ENCODE peak calls at places on chromosomes 6 and 20, in seven cellular contexts. D is heart right ventricle, H is neural progenitor cell, X is tibial artery, N is left ventricle myocardium inferior, U is kidney, B is mesendoderm. S is an unnamed sample.
A peak's percentile ranks its signal among the peaks of the same experiment; 100 is the strongest.

GRCh38 chr6:52399511-52400315 is 20.4 kb upstream of the EFHC1 start:
- DNase-seq in H (peak; percentile 77), U (no peak), N (no peak), D (peak; percentile 30), X (no peak), B (peak; percentile 78), S (peak; percentile 70)

GRCh38 chr6:27889628-27890315 is 22.4 kb downstream of the OR2B2 start:
- DNase-seq in N (no peak), D (no peak), X (no peak), B (peak; percentile 81), U (no peak), H (peak; percentile 39), S (no peak)

GRCh38 chr6:85421963-85422362 is 27.9 kb upstream of the NT5E start:
- DNase-seq in U (no peak), B (no peak), D (no peak), X (no peak), H (no peak), N (no peak), S (no peak)

GRCh38 chr20:4956200-4956810 is 45.0 kb downstream of the SLC23A2 start:
- DNase-seq in X (no peak), D (no peak), N (no peak), U (no peak), H (peak; percentile 74), B (peak; percentile 62), S (no peak)

GRCh38 chr20:62003567-62004405 is 61.9 kb downstream of the TAF4 start:
- DNase-seq in X (no peak), D (no peak), N (no peak), B (no peak), U (no peak), H (no peak), S (no peak)

GRCh38 chr6:137271245-137272183 is 52.3 kb upstream of the IFNGR1 start:
- DNase-seq in D (no peak), H (peak; percentile 63), B (peak; percentile 72), N (no peak), U (no peak), X (no peak), S (peak; percentile 65)

GRCh38 chr20:56636701-56637100 is 7.6 kb downstream of the TFAP2C start:
- DNase-seq in B (no peak), H (no peak), X (no peak), D (no peak), U (no peak), N (no peak), S (no peak)

GRCh38 chr6:166619912-166620311 is 7.1 kb downstream of the RPS6KA2 start:
- DNase-seq in B (no peak), N (no peak), U (no peak), X (no peak), H (no peak), D (peak; percentile 31), S (no peak)

GRCh38 chr20:34943808-34944568 is 11.6 kb downstream of the GSS start:
- DNase-seq in X (no peak), D (no peak), N (no peak), U (no peak), B (no peak), H (no peak), S (no peak)

GRCh38 chr20:25285856-25286798 is 38.2 kb downstream of the PYGB start:
- DNase-seq in B (no peak), D (peak; percentile 3), U (peak; percentile 48), H (no peak), X (peak; percentile 8), N (peak; percentile 6), S (no peak)

GRCh38 chr6:84902354-84902928 is 138.0 kb upstream of the TBX18 start:
- DNase-seq in U (no peak), X (no peak), B (no peak), N (no peak), H (no peak), D (no peak), S (no peak)

GRCh38 chr6:39530201-39530759 is 194.9 kb downstream of the KIF6 start:
- DNase-seq in D (no peak), B (peak; percentile 85), U (no peak), H (no peak), X (no peak), N (no peak), S (no peak)

GRCh38 chr20:15760217-15760567 is 813.1 kb downstream of the KIF16B start:
- DNase-seq in D (no peak), H (no peak), B (no peak), X (no peak), N (no peak), U (no peak), S (peak; percentile 51)

GRCh38 chr20:11447371-11448100 is 470.2 kb upstream of the BTBD3 start:
- DNase-seq in D (no peak), B (peak; percentile 78), X (no peak), U (no peak), H (no peak), N (no peak), S (no peak)

GRCh38 chr6:39778581-39779270 is 13.4 kb upstream of the DAAM2 start:
- DNase-seq in U (no peak), B (no peak), X (no peak), N (no peak), H (no peak), D (no peak), S (no peak)

GRCh38 chr6:34170341-34170740 is 24.5 kb upstream of the GRM4 start:
- DNase-seq in X (no peak), D (no peak), U (peak; percentile 11), H (no peak), N (no peak), B (no peak), S (no peak)

GRCh38 chr6:159645659-159646058 is 47.4 kb downstream of the SOD2 start:
- DNase-seq in B (no peak), D (no peak), U (no peak), N (no peak), X (no peak), H (no peak), S (no peak)

GRCh38 chr6:99402458-99402857 is 8.5 kb upstream of the COQ3 start:
- DNase-seq in H (no peak), U (no peak), B (no peak), D (no peak), N (no peak), X (no peak), S (no peak)
- H3K4me1 ChIP-seq in H (no peaks in the 10 kb centered on the region), U (no peaks in the 10 kb centered on the region), B (no peaks in the 10 kb centered on the region), D (no peaks in the 10 kb centered on the region), N (no peaks in the 10 kb centered on the region), X (no peaks in the 10 kb centered on the region), S (no peaks in the 10 kb centered on the region)

DNA sequence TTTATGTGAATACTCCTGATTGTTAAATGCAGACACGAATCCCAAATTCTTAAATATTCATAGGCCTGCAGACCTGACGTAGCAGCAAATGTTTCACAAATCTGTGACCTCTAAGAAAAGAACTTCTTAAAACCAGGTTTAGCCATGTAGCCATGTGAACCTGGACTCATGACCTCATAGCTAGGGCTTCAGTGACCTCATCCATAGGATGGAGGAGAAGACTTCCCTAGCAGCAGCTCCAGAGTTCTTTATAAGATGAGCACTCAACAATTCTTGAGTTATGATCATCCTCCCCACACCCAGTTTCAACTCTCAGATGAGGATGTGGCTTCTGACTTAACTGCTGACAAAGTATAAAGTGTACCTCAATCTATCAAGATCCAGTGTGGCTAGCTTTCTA is 45.8 kb upstream of the TCF21 start:
- DNase-seq in U (no peak), X (no peak), N (no peak), B (no peak), H (no peak), D (no peak), S (no peak)
- H3K27ac ChIP-seq in U (no peak overlapping the region), X (no peak overlapping the region), N (no peak overlapping the region), B (no peak overlapping the region), H (no peak overlapping the region), D (no peak overlapping the region), S (no peak overlapping the region)

GRCh38 chr20:53265304-53265875 is 293.2 kb downstream of the TSHZ2 start:
- DNase-seq in H (no peak), U (no peak), N (no peak), D (no peak), B (no peak), X (no peak), S (no peak)

GRCh38 chr20:53260591-53260990 is 288.4 kb downstream of the TSHZ2 start:
- DNase-seq in H (no peak), D (no peak), B (no peak), U (no peak), N (no peak), X (no peak), S (no peak)

GRCh38 chr20:53263554-53264438 is 291.6 kb downstream of the TSHZ2 start:
- DNase-seq in H (no peak), N (no peak), U (no peak), X (no peak), B (no peak), D (no peak), S (no peak)

GRCh38 chr20:53262294-53262840 is 290.2 kb downstream of the TSHZ2 start:
- DNase-seq in X (no peak), N (no peak), D (no peak), U (no peak), B (no peak), H (no peak), S (no peak)

DNA sequence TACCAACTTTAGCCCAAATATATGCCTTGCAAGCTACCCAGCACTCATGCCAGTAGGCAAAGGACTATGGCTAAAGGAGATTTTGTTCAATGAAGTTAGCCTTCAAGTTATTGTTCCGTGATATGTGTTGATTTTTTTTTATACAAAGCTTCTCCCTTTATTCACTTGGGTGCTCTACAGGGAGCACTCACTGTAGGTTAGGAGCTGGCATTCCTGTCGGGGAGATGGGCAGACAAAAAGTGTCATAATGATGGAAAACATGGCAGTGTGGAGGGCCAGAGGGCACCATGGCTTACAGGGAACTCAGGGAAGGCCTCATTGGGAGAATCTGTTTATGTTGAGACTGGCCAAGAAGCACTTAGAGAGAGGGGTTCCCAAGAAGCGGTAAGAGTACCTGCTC is 292.4 kb downstream of the TSHZ2 start:
- DNase-seq in X (no peak), D (no peak), B (no peak), U (no peak), N (no peak), H (no peak), S (no peak)
- H3K4me3 ChIP-seq in X (no peak overlapping the region), D (no peak overlapping the region), B (no peak overlapping the region), U (no peak overlapping the region), N (no peak overlapping the region), H (no peak overlapping the region), S (no peak overlapping the region)

GRCh38 chr6:56714982-56715456 is 72.3 kb upstream of the DST start:
- DNase-seq in D (no peak), U (no peak), N (no peak), X (no peak), B (peak; percentile 85), H (peak; percentile 11), S (peak; percentile 51)
- H3K4me1 ChIP-seq in D (peaks cover 3% of the 10 kb centered on the region), U (no peaks in the 10 kb centered on the region), N (peaks cover 49% of the 10 kb centered on the region), X (peaks cover 24% of the 10 kb centered on the region), B (peaks cover 10% of the 10 kb centered on the region), H (peaks cover 39% of the 10 kb centered on the region), S (peaks cover 29% of the 10 kb centered on the region)

S was measured in SJCRH30.